ENCODE peak calls at places on chromosomes 3 and 15, in four cellular contexts. One of them, this sample, is unnamed.
A peak's percentile ranks its signal among the peaks of the same experiment; 100 is the strongest.

GRCh38 chr15:68417897-68418296 is 14.1 kb downstream of the ITGA11 start:
- DNase-seq in H1: peak; percentile 2
- DNase-seq in HCT116: no peak
- DNase-seq in heart right ventricle: no peak
- DNase-seq in this sample: no peak

GRCh38 chr3:37985637-37986320 is 4.8 kb upstream of the VILL start:
- DNase-seq in heart right ventricle: no peak
- DNase-seq in HCT116: no peak
- DNase-seq in H1: no peak
- DNase-seq in this sample: no peak

GRCh38 chr3:17243616-17244015 is 358.9 kb downstream of the PLCL2 start:
- DNase-seq in HCT116: no peak
- DNase-seq in heart right ventricle: no peak
- DNase-seq in H1: no peak
- DNase-seq in this sample: no peak

GRCh38 chr15:36579792-36580431 is 486 bp downstream of the CDIN1 start:
- DNase-seq in H1: no peak
- DNase-seq in HCT116: no peak
- DNase-seq in heart right ventricle: no peak
- DNase-seq in this sample: peak; percentile 27

GRCh38 chr15:60423540-60423939 is 25.8 kb upstream of the ANXA2 start:
- DNase-seq in HCT116: peak; percentile 52
- DNase-seq in heart right ventricle: no peak
- DNase-seq in H1: no peak
- DNase-seq in this sample: peak; percentile 69

GRCh38 chr3:58180940-58181587 is 29.7 kb downstream of the DNASE1L3 start:
- DNase-seq in HCT116: peak; percentile 45
- DNase-seq in H1: no peak
- DNase-seq in heart right ventricle: no peak
- DNase-seq in this sample: peak; percentile 41

GRCh38 chr3:38805004-38805403 is 11.0 kb downstream of the SCN10A start:
- DNase-seq in heart right ventricle: no peak
- DNase-seq in HCT116: no peak
- DNase-seq in H1: no peak
- DNase-seq in this sample: no peak

GRCh38 chr3:21017115-21017852 is 733.7 kb downstream of the ZNF385D start:
- DNase-seq in heart right ventricle: no peak
- DNase-seq in H1: peak; percentile 78
- DNase-seq in HCT116: no peak
- DNase-seq in this sample: peak; percentile 74

GRCh38 chr3:193248848-193249468 is 7.9 kb downstream of the PLAAT1 start:
- DNase-seq in heart right ventricle: no peak
- DNase-seq in HCT116: no peak
- DNase-seq in H1: no peak
- DNase-seq in this sample: no peak

GRCh38 chr3:123423806-123424205 is 25.1 kb downstream of the ADCY5 start:
- DNase-seq in heart right ventricle: no peak
- DNase-seq in HCT116: no peak
- DNase-seq in H1: no peak
- DNase-seq in this sample: no peak

GRCh38 chr3:98563661-98564281 is 29.6 kb downstream of the CPOX start:
- DNase-seq in H1: no peak
- DNase-seq in heart right ventricle: no peak
- DNase-seq in HCT116: no peak
- DNase-seq in this sample: peak; percentile 18

GRCh38 chr3:19559724-19560442 is 374.1 kb downstream of the EFHB start:
- DNase-seq in HCT116: no peak
- DNase-seq in heart right ventricle: no peak
- DNase-seq in H1: no peak
- DNase-seq in this sample: no peak

GRCh38 chr15:23596736-23597135 is 31.3 kb downstream of the MKRN3 start:
- DNase-seq in H1: no peak
- DNase-seq in HCT116: no peak
- DNase-seq in heart right ventricle: no peak
- DNase-seq in this sample: no peak

DNA sequence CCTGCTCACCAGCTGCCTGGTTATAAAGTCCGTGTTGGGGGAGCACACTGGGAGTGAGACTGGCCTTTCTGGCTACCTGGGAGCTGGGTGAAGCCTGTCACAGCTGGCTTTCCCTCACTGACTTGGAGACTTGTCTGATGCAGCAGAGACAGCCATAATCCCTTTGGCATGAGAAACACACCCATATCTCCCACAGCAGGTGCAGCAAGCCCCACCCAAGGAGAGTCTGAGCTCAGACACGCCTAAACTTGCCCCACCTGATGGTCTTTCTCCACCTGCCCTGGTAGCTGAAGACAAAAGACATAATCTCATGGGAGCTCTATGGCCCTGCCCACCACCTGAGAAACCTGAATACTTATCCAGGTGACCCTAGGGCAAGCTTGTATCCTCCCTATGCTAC is 54.8 kb downstream of the NMD3 start:
- DNase-seq in HCT116: no peak
- DNase-seq in heart right ventricle: no peak
- DNase-seq in H1: no peak
- DNase-seq in this sample: no peak
- H3K27ac ChIP-seq in HCT116: no peak overlapping the region
- H3K27ac ChIP-seq in heart right ventricle: no peak overlapping the region
- H3K27ac ChIP-seq in H1: no peak overlapping the region
- H3K27ac ChIP-seq in this sample: peak overlapping the region; percentile 48

GRCh38 chr15:83206387-83206970 is 1.1 kb downstream of the HDGFL3 start:
- DNase-seq in H1: no peak
- DNase-seq in heart right ventricle: no peak
- DNase-seq in HCT116: no peak
- DNase-seq in this sample: peak; percentile 32

GRCh38 chr15:83209333-83209732 is 1.7 kb upstream of the HDGFL3 start:
- DNase-seq in H1: no peak
- DNase-seq in heart right ventricle: no peak
- DNase-seq in HCT116: no peak
- DNase-seq in this sample: no peak

GRCh38 chr15:83208357-83208661 is 686 bp upstream of the HDGFL3 start:
- DNase-seq in heart right ventricle: no peak
- DNase-seq in HCT116: no peak
- DNase-seq in H1: no peak
- DNase-seq in this sample: no peak

GRCh38 chr15:83206971-83207621 is 527 bp downstream of the HDGFL3 start:
- DNase-seq in heart right ventricle: peak; percentile 51
- DNase-seq in H1: peak; percentile 71
- DNase-seq in HCT116: no peak
- DNase-seq in this sample: peak; percentile 50

GRCh38 chr15:83207622-83208356 is at the start of gene HDGFL3:
- DNase-seq in HCT116: no peak
- DNase-seq in H1: peak; percentile 85
- DNase-seq in heart right ventricle: peak; percentile 62
- DNase-seq in this sample: peak; percentile 73
- TF ChIP-seq CTCF in HCT116: no peak
- TF ChIP-seq CTCF in H1: no peak
- TF ChIP-seq CTCF in heart right ventricle: no peak
- TF ChIP-seq CTCF in this sample: no peak

GRCh38 chr15:39625451-39625850 is 44.6 kb downstream of the THBS1 start:
- DNase-seq in H1: no peak
- DNase-seq in heart right ventricle: no peak
- DNase-seq in HCT116: no peak
- DNase-seq in this sample: no peak
- H3K27ac ChIP-seq in H1: no peak overlapping the region
- H3K27ac ChIP-seq in heart right ventricle: peak overlapping the region; percentile 54
- H3K27ac ChIP-seq in HCT116: no peak overlapping the region
- H3K27ac ChIP-seq in this sample: peak overlapping the region; percentile 77

GRCh38 chr15:74543583-74543982 is 2.6 kb downstream of the ARID3B start:
- DNase-seq in heart right ventricle: no peak
- DNase-seq in H1: no peak
- DNase-seq in HCT116: no peak
- DNase-seq in this sample: no peak
- TF ChIP-seq CTCF in heart right ventricle: no peak
- TF ChIP-seq CTCF in H1: peak; percentile 40
- TF ChIP-seq CTCF in HCT116: peak; percentile 49
- TF ChIP-seq CTCF in this sample: no peak

DNA sequence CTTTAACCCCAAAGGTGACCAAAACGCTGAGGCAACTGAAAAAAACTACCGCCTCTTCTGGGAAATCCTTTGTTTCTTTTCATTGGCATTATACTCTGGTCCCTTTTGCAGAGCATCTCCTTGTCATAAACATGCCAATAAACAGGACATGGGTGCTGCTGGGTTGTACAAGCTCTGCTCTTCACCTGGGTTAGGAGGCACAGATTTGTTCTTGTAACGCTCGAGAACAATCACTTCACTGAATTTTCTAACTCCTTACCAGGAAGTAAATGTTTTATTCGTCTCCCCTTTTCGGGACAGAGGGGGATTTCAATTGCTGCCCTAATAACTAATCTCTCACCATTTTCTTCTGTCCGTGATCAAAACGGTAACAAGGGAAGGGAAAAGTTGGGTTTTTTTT is 1.3 kb downstream of the PLCH1 start:
- DNase-seq in HCT116: no peak
- DNase-seq in H1: no peak
- DNase-seq in heart right ventricle: no peak
- DNase-seq in this sample: peak; percentile 6
- H3K27ac ChIP-seq in HCT116: no peak overlapping the region
- H3K27ac ChIP-seq in H1: no peak overlapping the region
- H3K27ac ChIP-seq in heart right ventricle: no peak overlapping the region
- H3K27ac ChIP-seq in this sample: no peak overlapping the region

GRCh38 chr3:111763101-111763500 is 96.0 kb upstream of the PHLDB2 start:
- DNase-seq in H1: no peak
- DNase-seq in heart right ventricle: no peak
- DNase-seq in HCT116: no peak
- DNase-seq in this sample: no peak

GRCh38 chr3:111762535-111762934 is 96.5 kb upstream of the PHLDB2 start:
- DNase-seq in H1: no peak
- DNase-seq in HCT116: no peak
- DNase-seq in heart right ventricle: no peak
- DNase-seq in this sample: no peak

GRCh38 chr3:111765136-111765535 is 93.9 kb upstream of the PHLDB2 start:
- DNase-seq in heart right ventricle: no peak
- DNase-seq in H1: no peak
- DNase-seq in HCT116: no peak
- DNase-seq in this sample: no peak

GRCh38 chr3:111763968-111764367 is 95.1 kb upstream of the PHLDB2 start:
- DNase-seq in H1: no peak
- DNase-seq in HCT116: no peak
- DNase-seq in heart right ventricle: no peak
- DNase-seq in this sample: no peak

DNA sequence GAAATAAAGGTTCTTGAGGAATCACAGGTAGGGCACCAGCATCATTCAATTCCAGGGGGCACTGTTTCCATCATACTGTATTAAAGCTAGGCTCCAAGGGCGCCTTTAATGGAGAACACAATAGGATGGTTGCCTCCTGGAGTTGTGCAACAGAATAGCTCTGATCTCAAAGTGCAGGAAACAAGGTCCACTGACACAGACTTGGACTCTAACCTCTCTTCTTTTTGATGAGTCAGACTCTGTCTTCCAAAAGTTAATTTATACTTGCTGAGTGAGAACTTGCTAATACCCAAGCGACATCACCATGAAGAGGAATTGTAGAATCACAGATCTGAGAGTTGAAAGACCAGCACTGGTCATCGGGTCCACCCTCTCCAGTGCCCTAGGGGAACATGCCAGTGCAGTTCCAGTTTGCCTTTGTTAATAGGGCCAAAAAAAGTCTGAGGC is 94.4 kb upstream of the PHLDB2 start:
- DNase-seq in HCT116: peak; percentile 52
- DNase-seq in heart right ventricle: no peak
- DNase-seq in H1: no peak
- DNase-seq in this sample: no peak
- TF ChIP-seq CTCF in HCT116: peak; percentile 56
- TF ChIP-seq CTCF in heart right ventricle: peak; percentile 5
- TF ChIP-seq CTCF in H1: peak; percentile 37
- TF ChIP-seq CTCF in this sample: no peak

DNA sequence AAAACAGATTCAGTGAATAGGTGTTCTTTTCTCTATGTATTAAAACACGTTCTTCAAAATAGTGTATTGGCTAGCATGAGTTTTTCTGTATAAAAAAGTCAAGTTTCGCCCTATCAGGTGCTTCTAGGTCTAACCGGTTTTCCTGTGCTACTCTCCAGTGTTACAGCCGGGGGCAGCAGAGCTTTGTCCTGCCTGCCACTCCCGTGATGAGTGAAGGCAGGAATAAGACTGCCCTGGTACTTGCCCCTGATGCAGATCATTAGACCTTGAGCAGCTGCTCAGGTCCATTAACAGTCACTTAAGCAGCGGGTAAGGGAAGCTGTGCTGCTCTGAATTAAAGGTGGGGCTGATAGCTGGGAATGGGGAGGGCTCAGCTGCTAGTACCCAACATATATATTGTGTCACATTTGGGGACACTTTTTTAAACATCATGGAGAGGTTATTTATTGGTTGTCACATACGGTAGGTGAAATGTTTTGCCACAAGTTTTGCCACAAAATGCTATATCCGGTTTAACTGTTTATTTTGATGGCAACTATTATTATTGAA is 1.3 kb upstream of the UNC13C start:
- DNase-seq in heart right ventricle: peak; percentile 2
- DNase-seq in HCT116: no peak
- DNase-seq in H1: peak; percentile 51
- DNase-seq in this sample: peak; percentile 17
- H3K27ac ChIP-seq in heart right ventricle: no peak overlapping the region
- H3K27ac ChIP-seq in HCT116: no peak overlapping the region
- H3K27ac ChIP-seq in H1: no peak overlapping the region
- H3K27ac ChIP-seq in this sample: no peak overlapping the region

GRCh38 chr3:13626915-13627460 is 78.1 kb downstream of the FBLN2 start:
- DNase-seq in HCT116: no peak
- DNase-seq in heart right ventricle: no peak
- DNase-seq in H1: no peak
- DNase-seq in this sample: no peak
- TF ChIP-seq CTCF in HCT116: no peak
- TF ChIP-seq CTCF in heart right ventricle: no peak
- TF ChIP-seq CTCF in H1: no peak
- TF ChIP-seq CTCF in this sample: no peak

DNA sequence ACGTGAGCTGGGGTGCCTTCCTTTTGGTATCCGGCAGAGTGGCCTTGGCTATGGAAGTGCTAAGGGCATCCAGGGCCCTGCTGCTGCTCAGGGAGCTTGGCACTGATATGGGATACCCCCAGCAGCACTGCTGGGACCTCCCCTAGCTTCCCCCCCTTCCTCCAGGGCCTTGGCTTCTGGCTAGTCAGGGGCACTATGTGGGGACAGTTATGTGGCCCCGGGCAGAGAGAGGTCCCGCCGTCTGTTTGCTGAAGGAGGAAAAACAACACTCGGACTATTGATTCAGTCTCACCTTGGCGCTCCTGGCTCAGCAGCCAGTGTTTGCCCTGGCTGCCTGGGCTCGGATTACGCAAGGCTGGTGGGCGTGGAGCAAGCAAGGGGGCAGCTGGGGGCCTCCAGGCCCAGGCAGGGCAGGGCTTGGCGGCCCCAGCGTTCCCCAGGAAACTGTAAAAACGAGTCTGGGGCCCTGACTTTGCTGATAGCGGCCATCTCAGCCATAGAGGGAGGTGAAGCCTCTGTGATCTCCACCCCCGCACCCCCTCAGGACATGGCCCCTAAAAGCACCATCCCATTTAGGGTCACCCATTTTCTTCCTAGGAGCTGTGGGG is 5.7 kb downstream of the FURIN start:
- DNase-seq in H1: peak; percentile 71
- DNase-seq in heart right ventricle: no peak
- DNase-seq in HCT116: no peak
- DNase-seq in this sample: no peak
- H3K27ac ChIP-seq in H1: peak overlapping the region; percentile 55
- H3K27ac ChIP-seq in heart right ventricle: peak overlapping the region; percentile 97
- H3K27ac ChIP-seq in HCT116: no peak overlapping the region
- H3K27ac ChIP-seq in this sample: peak overlapping the region; percentile 88

This sample was measured in RWPE1.